ENCODE peak calls at places on chromosomes 13 and 19, in five cellular contexts. V, A, P, Z and E are unnamed samples.

GRCh38 chr19:50705422-50706019 is 14.1 kb downstream of the SHANK1 start:
- DNase-seq in A (no peak), P (no peak), V (peak; percentile 88), Z (peak; percentile 21), E (no peak)

GRCh38 chr13:27919934-27920676 is at the start of gene PDX1:
- DNase-seq in Z (no peak), V (peak; percentile 83), A (peak; percentile 70), P (no peak), E (no peak)

GRCh38 chr13:95185851-95186250 is 115.4 kb downstream of the ABCC4 start:
- DNase-seq in V (no peak), P (no peak), Z (no peak), A (no peak), E (no peak)

GRCh38 chr13:25046985-25047660 is 48.8 kb upstream of the PABPC3 start:
- DNase-seq in A (no peak), Z (no peak), V (peak; percentile 82), P (no peak), E (no peak)

GRCh38 chr13:68190826-68191225 is 960.7 kb upstream of the PCDH9 start:
- DNase-seq in A (no peak), P (no peak), V (no peak), Z (no peak), E (no peak)

GRCh38 chr19:45100202-45100600 is 7.2 kb downstream of the PPP1R37 start:
- DNase-seq in A (no peak), V (no peak), Z (no peak), P (no peak), E (no peak)

GRCh38 chr13:71320452-71320851 is 546.6 kb downstream of the DACH1 start:
- DNase-seq in Z (no peak), P (no peak), A (no peak), V (peak; percentile 64), E (no peak)

GRCh38 chr13:97460004-97460756 is 26.2 kb downstream of the RAP2A start:
- DNase-seq in Z (peak; percentile 91), V (no peak), A (no peak), P (no peak), E (no peak)

GRCh38 chr13:110309661-110310524 is 2.8 kb downstream of the COL4A2 start:
- DNase-seq in V (no peak), P (peak; percentile 17), A (no peak), Z (no peak), E (no peak)

GRCh38 chr19:36973021-36973843 is 57.1 kb downstream of the ZNF568 start:
- DNase-seq in A (peak; percentile 78), P (peak; percentile 72), V (peak; percentile 95), Z (peak; percentile 17), E (peak; percentile 95)

GRCh38 chr19:34141036-34141435 is 31.3 kb upstream of the LSM14A start:
- DNase-seq in Z (no peak), P (no peak), A (no peak), V (no peak), E (no peak)

GRCh38 chr13:36480726-36481485 is 48.6 kb downstream of the CCNA1 start:
- DNase-seq in A (no peak), P (no peak), V (no peak), Z (no peak), E (no peak)

GRCh38 chr13:102011539-102011938 is 390.3 kb downstream of the FGF14 start:
- DNase-seq in A (no peak), Z (no peak), V (no peak), P (no peak), E (no peak)

GRCh38 chr13:24668955-24669354 is 11.3 kb upstream of the ATP12A start:
- DNase-seq in V (no peak), P (no peak), Z (no peak), A (no peak), E (no peak)

GRCh38 chr13:51839711-51840110 is 5.3 kb downstream of the TMEM272 start:
- DNase-seq in V (no peak), P (no peak), Z (no peak), A (no peak), E (no peak)

GRCh38 chr13:37138169-37138568 is 32.7 kb upstream of the CSNK1A1L start:
- DNase-seq in Z (no peak), A (no peak), V (peak; percentile 64), P (no peak), E (no peak)

DNA sequence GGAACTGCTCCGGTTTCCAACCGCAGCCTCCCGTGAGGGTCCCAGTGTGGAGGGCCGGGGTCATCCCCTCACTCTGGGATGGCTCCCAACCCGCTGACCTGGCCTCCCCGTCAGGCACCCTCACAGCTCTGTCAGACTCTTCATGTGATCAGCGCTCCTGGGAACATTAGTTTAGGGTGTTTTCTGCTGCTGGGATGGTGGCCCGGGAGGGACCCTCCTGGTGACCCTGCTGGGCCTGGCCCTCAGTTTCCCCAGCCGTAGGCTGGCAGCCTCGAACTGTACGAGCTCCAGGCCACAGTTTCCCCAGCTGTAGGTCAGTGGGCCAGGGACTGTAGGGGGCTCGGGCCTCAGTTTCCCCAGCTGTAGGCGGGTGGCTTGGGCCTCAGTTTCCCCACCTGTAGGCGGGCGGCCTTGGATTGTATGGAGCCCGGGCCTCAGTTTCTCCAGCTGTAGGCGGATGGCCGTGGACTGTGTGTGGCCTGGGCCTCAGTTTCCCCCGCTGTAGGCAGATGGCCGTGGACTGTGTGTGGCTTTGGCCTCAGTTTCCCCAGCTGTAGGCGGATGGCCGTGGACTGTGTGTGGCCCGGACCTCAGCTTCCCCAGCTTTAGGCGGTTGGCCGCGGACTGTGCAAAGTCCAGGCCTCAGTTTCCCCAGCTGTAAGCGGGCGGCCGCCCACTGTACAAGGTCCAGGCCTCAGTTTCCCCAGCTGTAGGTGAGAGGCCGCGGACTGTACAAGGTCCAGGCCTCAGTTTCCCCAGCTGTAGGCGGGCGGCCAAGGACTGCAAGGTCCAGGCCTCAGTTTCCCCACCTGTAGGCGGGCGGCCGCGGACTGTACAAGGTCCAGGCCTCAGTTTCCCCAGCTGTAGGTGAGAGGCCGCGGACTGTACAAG is 1.3 kb upstream of the PTBP1 start:
- DNase-seq in V (no peak), A (no peak), P (no peak), Z (no peak), E (no peak)
- H3K4me1 ChIP-seq in V (peaks cover 39% of the 10 kb centered on the region), A (peaks cover 42% of the 10 kb centered on the region), P (peaks cover 21% of the 10 kb centered on the region), Z (peaks cover 7% of the 10 kb centered on the region), E (peaks cover 58% of the 10 kb centered on the region)

GRCh38 chr13:76886292-76887061 is at the start of gene KCTD12:
- DNase-seq in P (peak; percentile 74), A (peak; percentile 76), V (peak; percentile 82), Z (no peak), E (peak; percentile 98)
- TF ChIP-seq POLR2AphosphoS5 in P (peak; percentile 79), A (peak; percentile 95), V (peak; percentile 20), Z (no peak), E (peak; percentile 89)

GRCh38 chr19:51944798-51945552 is 17.7 kb downstream of the ZNF613 start:
- DNase-seq in Z (no peak), P (no peak), V (peak; percentile 24), A (no peak), E (no peak)

GRCh38 chr19:51946602-51947001 is 19.3 kb downstream of the ZNF613 start:
- DNase-seq in A (no peak), V (no peak), P (no peak), Z (no peak), E (no peak)

DNA sequence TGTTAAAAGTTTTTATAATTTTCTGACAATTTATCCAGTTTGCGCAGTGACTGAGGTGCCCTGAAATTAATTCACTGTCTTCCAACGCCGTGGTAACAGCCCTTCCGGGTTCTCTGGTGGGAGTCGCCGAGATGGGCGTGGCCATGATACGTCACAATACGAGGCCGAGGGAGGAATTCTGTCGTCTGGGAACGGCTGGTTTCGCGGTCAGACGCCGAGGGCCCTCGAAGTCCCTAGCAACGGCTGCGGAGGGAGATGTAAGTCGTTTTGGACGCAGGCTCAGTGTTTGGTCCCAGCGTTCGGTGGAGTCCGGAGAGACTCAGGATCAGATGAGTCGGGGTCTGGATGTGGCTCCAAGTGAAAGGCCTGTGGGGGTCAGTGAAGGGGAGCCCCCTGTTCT is 21.7 kb downstream of the ZNF613 start:
- DNase-seq in V (peak; percentile 13), A (no peak), P (no peak), Z (no peak), E (no peak)
- H3K27ac ChIP-seq in V (no peak overlapping the region), A (no peak overlapping the region), P (no peak overlapping the region), Z (no peak overlapping the region), E (peak overlapping the region; percentile 58)

GRCh38 chr13:113417836-113418721 is 35.2 kb downstream of the ADPRHL1 start:
- DNase-seq in P (no peak), V (no peak), A (no peak), Z (no peak), E (no peak)

GRCh38 chr13:113419531-113420183 is 33.6 kb downstream of the ADPRHL1 start:
- DNase-seq in A (no peak), Z (no peak), V (no peak), P (no peak), E (no peak)

GRCh38 chr13:113420833-113421600 is 32.3 kb downstream of the ADPRHL1 start:
- DNase-seq in A (no peak), V (no peak), P (no peak), Z (no peak), E (no peak)

GRCh38 chr13:113417008-113417735 is 36.1 kb downstream of the ADPRHL1 start:
- DNase-seq in V (no peak), A (no peak), Z (no peak), P (no peak), E (no peak)

DNA sequence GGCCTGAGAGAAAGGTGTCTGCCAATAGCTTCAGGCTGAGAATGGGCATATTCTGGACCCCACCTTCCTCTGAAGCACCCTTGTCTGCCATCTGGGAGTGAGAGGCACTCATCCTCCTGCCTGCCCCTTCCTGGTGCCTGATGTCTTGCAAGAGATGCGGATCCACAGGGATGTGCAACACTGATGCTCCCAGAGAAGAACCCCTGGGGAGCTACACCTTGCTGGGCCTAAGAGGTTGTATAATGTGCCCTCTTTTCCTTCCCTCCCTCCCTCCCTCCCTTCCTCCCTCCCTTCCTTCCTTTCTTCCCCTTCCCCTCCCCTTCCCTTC is 34.6 kb downstream of the ADPRHL1 start:
- DNase-seq in V (no peak), P (no peak), Z (no peak), A (no peak), E (no peak)
- H3K4me1 ChIP-seq in V (no peaks in the 10 kb centered on the region), P (no peaks in the 10 kb centered on the region), Z (no peaks in the 10 kb centered on the region), A (no peaks in the 10 kb centered on the region), E (peaks cover 32% of the 10 kb centered on the region)